ENCODE peak calls at places on chromosomes 7 and 10, in five cellular contexts. One of them, this sample, is unnamed.

GRCh38 chr7:80018941-80019808 is 115.5 kb upstream of the GNAI1 start:
- DNase-seq in T-helper 1 cell: no peak
- DNase-seq in T1000: peak
- DNase-seq in ureter: no peak
- DNase-seq in left ventricle myocardium inferior: no peak
- DNase-seq in this sample: peak

GRCh38 chr10:70786799-70787415 is 1.7 kb upstream of the TBATA start:
- DNase-seq in left ventricle myocardium inferior: no peak
- DNase-seq in T-helper 1 cell: no peak
- DNase-seq in T1000: no peak
- DNase-seq in ureter: no peak
- DNase-seq in this sample: no peak

GRCh38 chr10:21372651-21373410 is 152.7 kb downstream of the SKIDA1 start:
- DNase-seq in left ventricle myocardium inferior: peak
- DNase-seq in T1000: peak
- DNase-seq in ureter: peak
- DNase-seq in T-helper 1 cell: no peak
- DNase-seq in this sample: peak

GRCh38 chr7:25353191-25353590 is 124.9 kb upstream of the NPVF start:
- DNase-seq in ureter: no peak
- DNase-seq in left ventricle myocardium inferior: no peak
- DNase-seq in T-helper 1 cell: no peak
- DNase-seq in T1000: no peak
- DNase-seq in this sample: no peak

GRCh38 chr7:7554021-7554432 is 12.7 kb upstream of the MIOS start:
- DNase-seq in ureter: no peak
- DNase-seq in left ventricle myocardium inferior: no peak
- DNase-seq in T1000: peak
- DNase-seq in T-helper 1 cell: no peak
- DNase-seq in this sample: no peak

GRCh38 chr10:93124580-93125318 is 51.1 kb downstream of the CYP26A1 start:
- DNase-seq in ureter: no peak
- DNase-seq in T1000: no peak
- DNase-seq in T-helper 1 cell: no peak
- DNase-seq in left ventricle myocardium inferior: no peak
- DNase-seq in this sample: no peak

GRCh38 chr7:131606346-131607290 is 50.2 kb upstream of the PODXL start:
- DNase-seq in T1000: no peak
- DNase-seq in T-helper 1 cell: no peak
- DNase-seq in left ventricle myocardium inferior: no peak
- DNase-seq in ureter: no peak
- DNase-seq in this sample: no peak

GRCh38 chr10:61164458-61165160 is 220.6 kb upstream of the RHOBTB1 start:
- DNase-seq in left ventricle myocardium inferior: peak
- DNase-seq in ureter: no peak
- DNase-seq in T1000: no peak
- DNase-seq in T-helper 1 cell: no peak
- DNase-seq in this sample: no peak

GRCh38 chr7:78232806-78233205 is 434.2 kb downstream of the PHTF2 start:
- DNase-seq in T1000: no peak
- DNase-seq in T-helper 1 cell: no peak
- DNase-seq in left ventricle myocardium inferior: no peak
- DNase-seq in ureter: no peak
- DNase-seq in this sample: no peak

GRCh38 chr10:52616420-52616764 is 156.2 kb downstream of the MBL2 start:
- DNase-seq in T-helper 1 cell: no peak
- DNase-seq in ureter: no peak
- DNase-seq in left ventricle myocardium inferior: no peak
- DNase-seq in T1000: no peak
- DNase-seq in this sample: no peak

This sample was measured in smooth muscle cell of the brain vasculature.